ENCODE peak calls at places on chromosomes 13 and 19, in four cellular contexts. One of them, this sample, is unnamed.

GRCh38 chr13:48797127-48797526 is 143.4 kb downstream of the CYSLTR2 start:
- DNase-seq in IMR-90: no peak
- DNase-seq in ovary: no peak
- DNase-seq in transverse colon: no peak
- DNase-seq in this sample: no peak

GRCh38 chr13:70613295-70613694 is 505.0 kb upstream of the KLHL1 start:
- DNase-seq in IMR-90: no peak
- DNase-seq in ovary: no peak
- DNase-seq in transverse colon: no peak
- DNase-seq in this sample: no peak

GRCh38 chr19:2807379-2808128 is 12.1 kb upstream of the ZNF554 start:
- DNase-seq in IMR-90: no peak
- DNase-seq in ovary: no peak
- DNase-seq in transverse colon: no peak
- DNase-seq in this sample: no peak

GRCh38 chr13:78802912-78803311 is 144.0 kb upstream of the OBI1 start:
- DNase-seq in IMR-90: no peak
- DNase-seq in ovary: no peak
- DNase-seq in transverse colon: no peak
- DNase-seq in this sample: no peak

GRCh38 chr13:76630629-76631028 is 255.6 kb downstream of the KCTD12 start:
- DNase-seq in IMR-90: no peak
- DNase-seq in ovary: no peak
- DNase-seq in transverse colon: no peak
- DNase-seq in this sample: no peak

GRCh38 chr13:43986395-43986794 is 106.7 kb downstream of the LACC1 start:
- DNase-seq in IMR-90: no peak
- DNase-seq in ovary: no peak
- DNase-seq in transverse colon: no peak
- DNase-seq in this sample: no peak

GRCh38 chr13:81987159-81987558 is 1646.2 kb upstream of the SPRY2 start:
- DNase-seq in IMR-90: no peak
- DNase-seq in ovary: no peak
- DNase-seq in transverse colon: no peak
- DNase-seq in this sample: no peak

GRCh38 chr19:47107953-47108746 is 5.4 kb downstream of the ZC3H4 start:
- DNase-seq in IMR-90: peak; percentile 29
- DNase-seq in ovary: no peak
- DNase-seq in transverse colon: no peak
- DNase-seq in this sample: no peak

GRCh38 chr19:6717441-6717971 is 2.9 kb downstream of the C3 start:
- DNase-seq in IMR-90: no peak
- DNase-seq in ovary: no peak
- DNase-seq in transverse colon: no peak
- DNase-seq in this sample: no peak

GRCh38 chr13:48709213-48709612 is 55.5 kb downstream of the CYSLTR2 start:
- DNase-seq in IMR-90: no peak
- DNase-seq in ovary: no peak
- DNase-seq in transverse colon: no peak
- DNase-seq in this sample: no peak

GRCh38 chr13:56561327-56561726 is 579.4 kb upstream of the PRR20A start:
- DNase-seq in IMR-90: no peak
- DNase-seq in ovary: no peak
- DNase-seq in transverse colon: no peak
- DNase-seq in this sample: no peak

GRCh38 chr19:40424637-40425449 is 949 bp downstream of the SERTAD1 start:
- DNase-seq in IMR-90: peak; percentile 13
- DNase-seq in ovary: no peak
- DNase-seq in transverse colon: no peak
- DNase-seq in this sample: peak; percentile 50

GRCh38 chr19:46984077-46985010 is 35.3 kb upstream of the NPAS1 start:
- DNase-seq in IMR-90: peak; percentile 50
- DNase-seq in ovary: no peak
- DNase-seq in transverse colon: no peak
- DNase-seq in this sample: no peak

GRCh38 chr19:52942371-52943133 is 19.3 kb upstream of the ZNF888 start:
- DNase-seq in IMR-90: peak; percentile 75
- DNase-seq in ovary: peak; percentile 96
- DNase-seq in transverse colon: peak; percentile 98
- DNase-seq in this sample: peak; percentile 99

GRCh38 chr13:29713841-29714240 is 118.4 kb upstream of the SLC7A1 start:
- DNase-seq in IMR-90: peak; percentile 21
- DNase-seq in ovary: no peak
- DNase-seq in transverse colon: no peak
- DNase-seq in this sample: no peak
- TF ChIP-seq CTCF in IMR-90: peak; percentile 65
- TF ChIP-seq CTCF in ovary: no peak
- TF ChIP-seq CTCF in transverse colon: peak; percentile 51
- TF ChIP-seq CTCF in this sample: peak; percentile 37

GRCh38 chr19:17555929-17556813 is 722 bp downstream of the COLGALT1 start:
- DNase-seq in IMR-90: peak; percentile 44
- DNase-seq in ovary: peak; percentile 77
- DNase-seq in transverse colon: peak; percentile 81
- DNase-seq in this sample: peak; percentile 83

GRCh38 chr19:17554968-17555479 is 425 bp upstream of the COLGALT1 start:
- DNase-seq in IMR-90: no peak
- DNase-seq in ovary: no peak
- DNase-seq in transverse colon: no peak
- DNase-seq in this sample: no peak

GRCh38 chr19:17555480-17555928 is at the start of gene COLGALT1:
- DNase-seq in IMR-90: peak; percentile 94
- DNase-seq in ovary: peak; percentile 99
- DNase-seq in transverse colon: peak; percentile 100
- DNase-seq in this sample: peak; percentile 99

GRCh38 chr19:17556995-17557394 is 1.5 kb downstream of the COLGALT1 start:
- DNase-seq in IMR-90: no peak
- DNase-seq in ovary: no peak
- DNase-seq in transverse colon: no peak
- DNase-seq in this sample: no peak

DNA sequence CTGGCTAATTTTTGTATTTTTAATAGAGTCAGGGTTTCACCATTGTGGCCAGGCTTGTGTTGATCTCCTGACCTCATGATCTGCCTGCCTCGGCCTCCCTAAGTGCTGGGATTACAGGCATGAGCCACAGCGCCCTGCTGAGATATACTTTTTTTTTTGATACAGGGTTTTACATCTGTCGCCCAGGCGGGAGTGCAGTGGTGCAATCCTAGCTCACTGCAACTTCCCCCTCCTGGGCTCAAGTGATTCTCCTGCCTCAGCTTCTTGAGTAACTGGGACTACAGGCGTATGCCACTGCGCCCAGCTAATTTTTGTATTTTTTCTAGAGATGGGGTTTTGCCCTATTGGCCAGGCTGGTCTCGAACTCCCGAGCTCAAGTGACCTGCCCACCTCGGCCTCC is 2.0 kb downstream of the COLGALT1 start:
- DNase-seq in IMR-90: no peak
- DNase-seq in ovary: no peak
- DNase-seq in transverse colon: no peak
- DNase-seq in this sample: no peak
- H3K4me1 ChIP-seq in IMR-90: peaks cover 3% of the 10 kb centered on the region
- H3K4me1 ChIP-seq in ovary: peaks cover 9% of the 10 kb centered on the region
- H3K4me1 ChIP-seq in transverse colon: peaks cover 10% of the 10 kb centered on the region
- H3K4me1 ChIP-seq in this sample: peaks cover 10% of the 10 kb centered on the region

DNA sequence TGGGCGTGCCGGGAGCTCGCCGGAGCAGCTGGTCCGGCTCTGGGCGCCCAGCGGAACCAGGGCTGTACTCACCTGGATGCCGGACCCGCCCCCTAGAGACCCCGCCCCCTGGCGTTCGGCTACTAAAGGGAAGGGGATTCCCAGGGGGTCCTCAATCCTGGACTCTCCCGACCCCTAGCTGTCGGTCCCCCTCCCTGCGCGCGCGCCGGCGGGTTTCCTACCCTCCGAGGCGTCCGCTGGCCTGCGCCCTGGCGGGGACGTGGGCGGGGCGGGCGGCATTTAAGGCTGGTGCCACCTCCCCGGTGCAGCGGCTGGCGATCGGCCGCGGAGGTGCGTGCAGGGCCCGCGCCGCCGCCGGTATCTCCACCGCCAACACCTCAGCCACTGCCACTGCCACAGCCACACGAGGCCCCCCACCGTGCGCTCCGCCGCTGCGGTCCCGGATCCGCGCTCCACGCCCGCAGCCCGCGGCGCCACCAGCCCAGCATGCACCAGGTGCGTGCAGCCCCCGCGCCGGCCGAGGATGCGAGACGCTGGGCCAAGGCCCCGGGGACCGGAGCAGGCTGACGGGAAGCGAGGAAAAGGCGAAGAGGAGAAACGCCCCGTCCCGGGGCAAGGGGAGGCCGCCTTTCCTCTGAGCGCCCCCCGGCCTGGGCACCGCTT is at the start of gene ATP12A:
- DNase-seq in IMR-90: no peak
- DNase-seq in ovary: no peak
- DNase-seq in transverse colon: peak; percentile 42
- DNase-seq in this sample: peak; percentile 42
- TF ChIP-seq CTCF in IMR-90: no peak
- TF ChIP-seq CTCF in ovary: no peak
- TF ChIP-seq CTCF in transverse colon: no peak
- TF ChIP-seq CTCF in this sample: no peak

DNA sequence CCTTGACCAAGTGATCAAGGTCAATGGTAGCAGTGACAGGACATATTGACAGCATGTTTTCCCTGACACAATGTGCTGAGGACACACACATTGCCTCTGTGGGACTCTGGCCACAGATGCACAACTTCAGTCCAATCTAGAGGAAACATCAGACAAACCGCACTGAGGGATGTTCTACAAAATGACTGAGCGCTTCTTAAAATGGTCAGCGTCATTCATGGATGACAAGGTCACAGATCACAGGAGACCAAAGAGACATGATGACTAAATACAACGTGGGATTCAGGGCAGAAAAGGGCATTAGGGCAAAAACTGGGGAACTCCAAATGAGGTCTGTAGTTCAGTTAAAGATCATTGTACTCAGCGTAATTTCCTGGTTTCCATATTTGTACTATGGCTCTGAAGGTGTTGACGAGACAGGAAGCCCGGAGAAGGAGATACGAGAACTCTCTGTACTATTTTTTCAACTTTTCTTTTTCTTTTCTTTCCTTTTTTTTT is 20.6 kb downstream of the PBX4 start:
- DNase-seq in IMR-90: no peak
- DNase-seq in ovary: no peak
- DNase-seq in transverse colon: no peak
- DNase-seq in this sample: no peak
- H3K4me1 ChIP-seq in IMR-90: peaks cover 8% of the 10 kb centered on the region
- H3K4me1 ChIP-seq in ovary: no peaks in the 10 kb centered on the region
- H3K4me1 ChIP-seq in transverse colon: no peaks in the 10 kb centered on the region
- H3K4me1 ChIP-seq in this sample: peaks cover 15% of the 10 kb centered on the region

DNA sequence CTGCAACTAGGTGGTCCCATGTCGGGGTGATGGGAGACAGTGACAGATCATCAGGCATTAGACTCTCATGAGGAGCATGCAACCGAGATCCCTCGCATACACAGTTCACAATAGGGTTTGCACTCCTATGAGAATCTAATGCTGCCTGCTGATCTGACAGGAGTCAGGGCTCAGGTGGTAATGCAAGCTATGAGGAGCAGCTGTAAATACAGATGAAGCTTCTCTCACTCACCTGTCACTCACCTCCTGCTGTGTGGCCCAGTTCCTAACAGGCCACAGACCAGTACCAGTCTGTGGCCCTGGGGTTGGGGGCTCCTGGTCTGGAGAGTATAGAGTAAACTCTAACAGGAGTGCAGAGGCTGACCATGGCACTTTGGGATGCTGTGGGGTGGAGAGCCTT is 209.2 kb downstream of the DLEU7 start:
- DNase-seq in IMR-90: no peak
- DNase-seq in ovary: no peak
- DNase-seq in transverse colon: no peak
- DNase-seq in this sample: no peak
- TF ChIP-seq CTCF in IMR-90: no peak
- TF ChIP-seq CTCF in ovary: no peak
- TF ChIP-seq CTCF in transverse colon: no peak
- TF ChIP-seq CTCF in this sample: no peak

GRCh38 chr13:103694033-103694432 is 627.8 kb upstream of the SLC10A2 start:
- DNase-seq in IMR-90: no peak
- DNase-seq in ovary: no peak
- DNase-seq in transverse colon: no peak
- DNase-seq in this sample: no peak

GRCh38 chr13:103695320-103695719 is 629.1 kb upstream of the SLC10A2 start:
- DNase-seq in IMR-90: no peak
- DNase-seq in ovary: no peak
- DNase-seq in transverse colon: no peak
- DNase-seq in this sample: no peak

GRCh38 chr13:103703246-103703645 is 637.0 kb upstream of the SLC10A2 start:
- DNase-seq in IMR-90: no peak
- DNase-seq in ovary: no peak
- DNase-seq in transverse colon: no peak
- DNase-seq in this sample: no peak

GRCh38 chr13:103694471-103694870 is 628.3 kb upstream of the SLC10A2 start:
- DNase-seq in IMR-90: no peak
- DNase-seq in ovary: no peak
- DNase-seq in transverse colon: no peak
- DNase-seq in this sample: no peak

GRCh38 chr13:103698000-103698399 is 631.8 kb upstream of the SLC10A2 start:
- DNase-seq in IMR-90: no peak
- DNase-seq in ovary: no peak
- DNase-seq in transverse colon: no peak
- DNase-seq in this sample: no peak
- H3K4me1 ChIP-seq in IMR-90: no peaks in the 10 kb centered on the region
- H3K4me1 ChIP-seq in ovary: no peaks in the 10 kb centered on the region
- H3K4me1 ChIP-seq in transverse colon: no peaks in the 10 kb centered on the region
- H3K4me1 ChIP-seq in this sample: no peaks in the 10 kb centered on the region

This sample was measured in mucosa of descending colon.